ENCODE peak calls at places on chromosomes 12 and 14, in five cellular contexts. D is iPS DF 19.7; S is caudate nucleus; B is Calu3; X is activated naive CD4-positive, alpha-beta T cell treated with anti-CD3 and anti-CD28 coated beads for 36 hours. O is an unnamed sample.

GRCh38 chr12:123713398-123714301 is 1.5 kb downstream of the ATP6V0A2 start:
- DNase-seq in X (peak), B (no peak), D (no peak), S (no peak), O (no peak)

GRCh38 chr14:58760121-58760520 is 122.4 kb downstream of the DACT1 start:
- DNase-seq in D (no peak), X (no peak), S (no peak), B (no peak), O (no peak)

GRCh38 chr12:63967358-63967757 is 122.9 kb downstream of the SRGAP1 start:
- DNase-seq in X (no peak), B (no peak), S (no peak), D (no peak), O (no peak)

GRCh38 chr12:129312048-129312447 is 458.8 kb downstream of the GLT1D1 start:
- DNase-seq in S (no peak), D (no peak), B (no peak), X (no peak), O (no peak)

GRCh38 chr12:857611-858010 is 91.9 kb downstream of the RAD52 start:
- DNase-seq in D (no peak), B (no peak), S (no peak), X (no peak), O (no peak)

GRCh38 chr14:30528119-30528518 is 30.8 kb upstream of the G2E3 start:
- DNase-seq in S (no peak), D (no peak), X (no peak), B (no peak), O (no peak)

GRCh38 chr12:193282-193681 is 20.7 kb downstream of the SLC6A12 start:
- DNase-seq in D (no peak), B (no peak), X (no peak), S (peak), O (no peak)

GRCh38 chr12:122399254-122399591 is 23.2 kb downstream of the CLIP1 start:
- DNase-seq in B (no peak), S (no peak), X (no peak), D (no peak), O (no peak)

GRCh38 chr12:103839103-103839502 is 1.9 kb downstream of the NT5DC3 start:
- DNase-seq in S (no peak), B (no peak), D (no peak), X (no peak), O (no peak)

GRCh38 chr12:114368685-114369084 is 37.3 kb downstream of the TBX5 start:
- DNase-seq in D (no peak), S (no peak), X (no peak), B (no peak), O (no peak)

GRCh38 chr12:113221997-113222729 is 899 bp downstream of the TPCN1 start:
- DNase-seq in X (no peak), D (no peak), S (no peak), B (no peak), O (no peak)

GRCh38 chr14:47715330-47715729 is 39.9 kb upstream of the MDGA2 start:
- DNase-seq in S (no peak), X (no peak), D (no peak), B (no peak), O (no peak)

GRCh38 chr12:110367209-110367864 is 36.2 kb downstream of the ANAPC7 start:
- DNase-seq in S (no peak), D (no peak), B (no peak), X (no peak), O (no peak)

GRCh38 chr14:75340921-75341320 is 62.3 kb downstream of the FOS start:
- DNase-seq in B (no peak), X (no peak), S (no peak), D (no peak), O (no peak)

GRCh38 chr14:95143813-95144620 is 13.3 kb downstream of the DICER1 start:
- DNase-seq in X (no peak), D (no peak), S (no peak), B (no peak), O (no peak)

GRCh38 chr14:26138764-26139445 is 458.9 kb downstream of the NOVA1 start:
- DNase-seq in S (no peak), B (no peak), X (no peak), D (no peak), O (no peak)

GRCh38 chr14:96635850-96636249 is 133.7 kb downstream of the PAPOLA start:
- DNase-seq in S (no peak), D (no peak), B (no peak), X (no peak), O (no peak)

GRCh38 chr12:75913502-75914110 is 118.0 kb downstream of the PHLDA1 start:
- DNase-seq in D (no peak), X (peak), S (no peak), B (no peak), O (no peak)

GRCh38 chr12:124518051-124518932 is 49.1 kb downstream of the NCOR2 start:
- DNase-seq in X (no peak), B (peak), S (peak), D (no peak), O (peak)

GRCh38 chr12:94427520-94428381 is 31.9 kb downstream of the CEP83 start:
- DNase-seq in B (no peak), X (peak), D (no peak), S (no peak), O (peak)

GRCh38 chr12:121175383-121176119 is 34.4 kb upstream of the P2RX4 start:
- DNase-seq in S (no peak), B (no peak), X (no peak), D (no peak), O (peak)

GRCh38 chr14:74578479-74578878 is 33.6 kb downstream of the LTBP2 start:
- DNase-seq in X (no peak), D (no peak), B (no peak), S (no peak), O (peak)